ENCODE peak calls at places on chromosomes 3 and 15, in five cellular contexts. U is NT2/D1, W is kidney glomerular epithelial cell, I is spleen, G is amygdala. Q is an unnamed sample.

GRCh38 chr15:76187151-76187550 is 124.1 kb downstream of the ETFA start:
- DNase-seq in U (no peak), W (no peak), I (no peak), G (no peak), Q (no peak)

GRCh38 chr3:63354160-63354559 is 76.1 kb downstream of the SYNPR start:
- DNase-seq in U (no peak), W (no peak), I (no peak), G (no peak), Q (no peak)

GRCh38 chr15:40793216-40793989 is 13.5 kb upstream of the ZFYVE19 start:
- DNase-seq in U (no peak), W (peak), I (no peak), G (no peak), Q (no peak)

GRCh38 chr3:95705786-95706418 is 1108.5 kb upstream of the EPHA6 start:
- DNase-seq in U (no peak), W (no peak), I (no peak), G (no peak), Q (no peak)

GRCh38 chr3:43907508-43907858 is 216.7 kb downstream of the ABHD5 start:
- DNase-seq in U (no peak), W (no peak), I (no peak), G (no peak), Q (no peak)

GRCh38 chr15:61051570-61052031 is 177.5 kb downstream of the RORA start:
- DNase-seq in U (peak), W (peak), I (no peak), G (no peak), Q (no peak)

GRCh38 chr3:5019411-5020261 is 40.4 kb downstream of the BHLHE40 start:
- DNase-seq in U (no peak), W (no peak), I (peak), G (no peak), Q (peak)

GRCh38 chr3:130515755-130516154 is 1.2 kb upstream of the COL6A6 start:
- DNase-seq in U (no peak), W (no peak), I (no peak), G (no peak), Q (no peak)

GRCh38 chr3:123716421-123716820 is 131.6 kb upstream of the HACD2 start:
- DNase-seq in U (no peak), W (no peak), I (no peak), G (no peak), Q (no peak)

GRCh38 chr15:101437209-101437608 is 52.3 kb downstream of the PCSK6 start:
- DNase-seq in U (no peak), W (no peak), I (no peak), G (no peak), Q (no peak)

GRCh38 chr3:42129014-42129953 is 38.1 kb downstream of the TRAK1 start:
- DNase-seq in U (no peak), W (no peak), I (no peak), G (no peak), Q (no peak)

GRCh38 chr15:101010781-101011180 is 91.6 kb downstream of the LRRK1 start:
- DNase-seq in U (no peak), W (no peak), I (no peak), G (no peak), Q (no peak)

GRCh38 chr3:66858656-66859381 is 139.3 kb upstream of the KBTBD8 start:
- DNase-seq in U (peak), W (no peak), I (no peak), G (no peak), Q (no peak)

GRCh38 chr3:99927651-99928390 is 110.2 kb downstream of the CMSS1 start:
- DNase-seq in U (no peak), W (no peak), I (no peak), G (no peak), Q (no peak)

GRCh38 chr3:111944377-111944776 is 34.4 kb upstream of the ABHD10 start:
- DNase-seq in U (no peak), W (no peak), I (no peak), G (no peak), Q (no peak)

Q was measured in effector CD4-positive, alpha-beta T cell.